ENCODE peak calls at places on chromosomes 13 and 19, in nine cellular contexts. U, I, C, P, S, E, Y, A and H are unnamed samples. For H3K4me1, the result is how much of the 10 kb centered on the place peaks cover.

GRCh38 chr19:48945415-48945814 is 9.3 kb upstream of the BAX start:
- DNase-seq in U (no peak), I (no peak), C (no peak), P (no peak), S (no peak), E (no peak), Y (no peak), A (no peak), H (no peak)

GRCh38 chr13:32962342-32962741 is 53.9 kb upstream of the KL start:
- DNase-seq in U (no peak), I (no peak), C (no peak), P (no peak), S (no peak), E (no peak), Y (no peak), A (no peak), H (no peak)

GRCh38 chr19:13302521-13303270 is 152.5 kb downstream of the IER2 start:
- DNase-seq in U (no peak), I (no peak), C (no peak), P (no peak), S (peak), E (no peak), Y (no peak), A (no peak), H (no peak)

GRCh38 chr13:94210826-94211225 is 268.7 kb downstream of the DCT start:
- DNase-seq in U (no peak), I (no peak), C (no peak), P (no peak), S (no peak), E (no peak), Y (no peak), A (no peak), H (no peak)

GRCh38 chr13:43865892-43866291 is 13.6 kb downstream of the CCDC122 start:
- DNase-seq in U (no peak), I (no peak), C (no peak), P (no peak), S (no peak), E (peak), Y (no peak), A (no peak), H (peak)

GRCh38 chr19:10419646-10420443 is 493 bp upstream of the PDE4A start:
- DNase-seq in U (no peak), I (no peak), C (peak), P (no peak), S (peak), E (peak), Y (no peak), A (no peak), H (peak)

GRCh38 chr13:22812793-22813192 is 368.0 kb upstream of the SGCG start:
- DNase-seq in U (peak), I (peak), C (no peak), P (no peak), S (no peak), E (no peak), Y (no peak), A (peak), H (no peak)

GRCh38 chr13:114222461-114222968 is 12.2 kb upstream of the CDC16 start:
- DNase-seq in U (no peak), I (no peak), C (no peak), P (no peak), S (no peak), E (no peak), Y (no peak), A (no peak), H (no peak)

GRCh38 chr13:28609936-28610335 is 49.0 kb upstream of the POMP start:
- DNase-seq in U (no peak), I (no peak), C (no peak), P (no peak), S (no peak), E (peak), Y (no peak), A (no peak), H (no peak)

GRCh38 chr19:2584002-2584401 is 108.1 kb downstream of the GADD45B start:
- DNase-seq in U (no peak), I (no peak), C (no peak), P (no peak), S (no peak), E (no peak), Y (no peak), A (peak), H (no peak)

GRCh38 chr13:110812111-110812868 is 98.8 kb downstream of the ING1 start:
- DNase-seq in U (no peak), I (no peak), C (no peak), P (no peak), S (peak), E (peak), Y (no peak), A (no peak), H (peak)

DNA sequence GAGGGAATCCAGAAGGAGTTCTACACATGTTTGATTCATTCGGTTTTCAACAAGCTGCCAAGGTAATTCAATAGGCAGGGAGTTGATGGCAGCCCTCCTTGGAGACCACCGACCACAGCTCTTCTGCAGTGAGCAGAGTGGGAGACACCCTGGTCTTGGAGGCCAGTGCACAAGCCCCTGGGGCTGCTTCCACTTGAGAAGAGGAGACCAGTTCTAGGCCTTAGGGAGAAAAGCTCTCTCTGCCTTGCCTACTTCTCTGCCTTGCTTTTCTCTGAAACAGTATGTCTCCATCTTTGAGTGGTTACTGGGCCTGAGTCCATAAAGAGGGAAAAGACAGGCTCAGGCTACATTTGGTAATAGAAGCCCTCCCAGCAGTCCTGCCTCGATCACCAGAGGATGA is 671.9 kb downstream of the UQCRFS1 start:
- DNase-seq in U (no peak), I (no peak), C (no peak), P (no peak), S (no peak), E (no peak), Y (no peak), A (no peak), H (no peak)
- H3K4me1 ChIP-seq in U (under half), I (under half), C (under half), P (under half), S (under half), E (under half), Y (under half), A (under half), H (under half)

DNA sequence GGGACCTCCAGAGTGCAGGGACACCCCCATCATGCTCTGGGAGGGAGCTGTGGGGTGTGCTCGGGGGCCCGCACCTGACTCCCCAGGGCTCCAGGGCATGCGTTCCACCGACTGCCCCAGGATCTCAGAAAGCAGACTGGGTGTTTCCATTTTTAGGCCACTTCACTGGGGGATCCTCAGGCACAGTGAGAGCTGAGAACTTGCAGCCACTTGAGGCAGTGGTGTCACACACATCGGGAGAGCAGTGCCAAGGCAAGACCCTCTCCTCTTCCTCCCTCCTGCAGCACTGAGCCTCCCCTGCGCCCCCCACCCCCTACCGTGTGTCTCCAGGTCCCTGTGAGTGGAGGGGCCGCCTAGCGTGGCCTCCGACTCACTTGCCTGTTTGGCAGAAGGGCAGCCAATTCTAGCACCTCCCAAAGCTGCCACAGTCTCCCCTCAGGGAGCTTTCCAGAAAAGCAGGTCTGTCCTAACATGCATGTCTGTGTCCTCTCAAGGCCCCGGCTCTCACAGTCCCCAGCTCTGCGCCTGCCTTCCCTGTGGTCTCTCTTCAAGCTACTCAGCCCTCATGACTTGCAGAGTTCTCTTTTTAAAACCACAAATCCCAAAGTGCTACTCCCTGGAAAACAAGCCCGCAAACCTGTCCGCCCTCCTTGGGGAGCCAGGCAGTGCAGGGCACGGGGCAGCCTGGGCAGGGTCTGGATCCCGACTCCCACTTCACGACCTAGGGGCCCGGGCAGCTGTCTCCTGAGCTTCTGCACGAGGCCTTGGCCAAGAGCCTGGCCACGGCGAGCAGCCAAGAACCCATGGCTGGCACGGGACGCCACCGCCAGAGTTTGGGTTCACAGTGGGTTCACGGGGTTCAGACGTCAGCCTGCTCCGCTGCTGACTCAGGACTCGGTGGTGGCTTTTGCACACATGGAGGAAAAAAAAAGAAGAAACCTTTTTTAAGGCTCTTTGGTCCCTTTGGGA is 94.1 kb downstream of the STK24 start:
- DNase-seq in U (peak), I (peak), C (peak), P (peak), S (peak), E (peak), Y (peak), A (peak), H (no peak)
- H3K4me1 ChIP-seq in U (half or more), I (under half), C (under half), P (under half), S (under half), E (half or more), Y (under half), A (half or more), H (under half)

DNA sequence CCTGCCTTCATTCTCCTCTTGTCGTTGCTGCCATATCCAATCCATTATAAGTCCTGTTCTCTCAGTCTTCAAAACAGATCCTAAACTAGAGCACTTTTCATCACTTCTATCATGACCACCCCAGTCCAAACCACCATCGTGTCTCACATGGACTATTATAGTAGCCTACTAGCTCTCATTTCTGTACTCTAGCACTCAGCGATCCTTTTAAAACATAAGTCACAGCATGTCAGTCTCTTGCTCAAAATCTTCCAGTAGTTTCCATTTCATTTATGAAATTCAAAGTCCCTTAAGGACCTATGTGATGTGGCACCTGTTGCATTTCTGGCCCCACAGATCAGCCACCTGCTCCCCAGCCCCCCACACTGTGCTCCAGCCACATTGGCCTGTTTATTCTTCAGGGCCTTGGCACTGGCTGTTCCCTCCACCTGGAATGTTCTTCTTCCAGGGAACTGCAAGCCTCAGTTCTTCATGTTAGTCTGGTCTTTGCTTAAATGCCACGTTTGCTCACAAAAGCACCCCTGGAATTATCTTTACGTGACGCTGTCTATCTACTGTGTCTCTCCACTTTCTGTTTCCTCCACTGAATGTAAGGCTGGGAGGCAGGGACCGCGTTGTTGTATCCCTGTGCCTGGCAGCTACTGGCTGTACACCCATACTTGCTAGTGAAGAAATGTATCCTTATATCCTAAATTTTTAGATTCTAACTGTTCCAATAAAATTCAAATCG is 64.3 kb downstream of the MBNL2 start:
- DNase-seq in U (no peak), I (no peak), C (no peak), P (no peak), S (no peak), E (no peak), Y (no peak), A (no peak), H (no peak)
- H3K4me1 ChIP-seq in U (half or more), I (under half), C (under half), P (under half), S (under half), E (under half), Y (under half), A (half or more), H (under half)

GRCh38 chr19:40423938-40424337 is 1.9 kb downstream of the SERTAD1 start:
- DNase-seq in U (no peak), I (no peak), C (no peak), P (no peak), S (no peak), E (no peak), Y (no peak), A (no peak), H (no peak)
- H3K4me1 ChIP-seq in U (under half), I (under half), C (under half), P (under half), S (under half), E (under half), Y (under half), A (under half), H (under half)